ENCODE peak calls at places on chromosome 19, in eight cellular contexts. Z, E, M, I, Q, A, J and R are unnamed samples.

GRCh38 chr19:24141612-24142011 is 54.6 kb downstream of the ZNF254 start:
- DNase-seq in Z (no peak), A (no peak), J (no peak), I (no peak), Q (no peak), E (no peak), M (no peak), R (no peak)

GRCh38 chr19:12623361-12624031 is 12.8 kb downstream of the ZNF791 start:
- DNase-seq in Z (no peak), E (no peak), M (no peak), Q (no peak), J (peak; percentile 29), A (no peak), I (no peak), R (no peak)

GRCh38 chr19:23867895-23868294 is 46.8 kb upstream of the ZNF726 start:
- DNase-seq in J (peak; percentile 0), I (no peak), M (no peak), Q (no peak), E (no peak), A (no peak), Z (no peak), R (peak; percentile 5)

GRCh38 chr19:44847144-44848035 is 1.3 kb downstream of the NECTIN2 start:
- DNase-seq in I (no peak), E (no peak), A (no peak), M (peak; percentile 13), Q (no peak), J (peak; percentile 80), Z (no peak), R (peak; percentile 15)

GRCh38 chr19:54433697-54434096 is 15.3 kb upstream of the LENG8 start:
- DNase-seq in Z (no peak), M (no peak), I (no peak), Q (no peak), A (no peak), J (no peak), E (no peak), R (no peak)

GRCh38 chr19:37986048-37986750 is 79.2 kb downstream of the SIPA1L3 start:
- DNase-seq in Q (no peak), A (peak; percentile 11), M (no peak), J (no peak), I (no peak), Z (no peak), E (no peak), R (no peak)

GRCh38 chr19:3565177-3565576 is 7.6 kb upstream of the HMG20B start:
- DNase-seq in A (no peak), E (no peak), M (no peak), Q (no peak), I (no peak), J (peak; percentile 96), Z (no peak), R (peak; percentile 96)

GRCh38 chr19:47573076-47574026 is at the start of gene ZNF541:
- DNase-seq in J (no peak), A (peak; percentile 90), E (peak; percentile 83), I (peak; percentile 76), Z (no peak), M (peak; percentile 81), Q (no peak), R (no peak)

GRCh38 chr19:42606660-42607351 is 12.1 kb upstream of the CEACAM8 start:
- DNase-seq in E (peak; percentile 24), A (peak; percentile 14), I (no peak), M (peak; percentile 37), J (peak; percentile 73), Q (peak; percentile 24), Z (peak; percentile 82), R (peak; percentile 70)

GRCh38 chr19:426725-427445 is 17.9 kb upstream of the C2CD4C start:
- DNase-seq in M (no peak), Z (no peak), E (no peak), A (no peak), Q (no peak), J (no peak), I (no peak), R (no peak)

GRCh38 chr19:16446108-16447014 is 25.4 kb downstream of the EPS15L1 start:
- DNase-seq in J (no peak), E (no peak), M (no peak), I (no peak), A (no peak), Z (no peak), Q (no peak), R (no peak)

GRCh38 chr19:5001547-5002131 is 32.7 kb downstream of the KDM4B start:
- DNase-seq in Q (peak; percentile 47), M (peak; percentile 22), Z (peak; percentile 65), I (no peak), E (peak; percentile 13), J (peak; percentile 66), A (peak; percentile 34), R (peak; percentile 65)

GRCh38 chr19:10346509-10346908 is 7.1 kb upstream of the ICAM3 start:
- DNase-seq in I (no peak), A (no peak), J (no peak), M (no peak), Z (no peak), Q (peak; percentile 87), E (no peak), R (no peak)

GRCh38 chr19:29248332-29248844 is 35.4 kb upstream of the UQCRFS1 start:
- DNase-seq in Z (no peak), E (no peak), A (no peak), M (no peak), Q (no peak), I (no peak), J (no peak), R (no peak)

GRCh38 chr19:32388393-32388724 is 17.2 kb upstream of the DPY19L3 start:
- DNase-seq in J (no peak), Q (no peak), A (no peak), Z (no peak), I (no peak), E (no peak), M (no peak), R (no peak)

GRCh38 chr19:35555301-35556005 is 8.0 kb downstream of the ATP4A start:
- DNase-seq in J (peak; percentile 49), E (no peak), Q (peak; percentile 7), Z (peak; percentile 54), A (no peak), M (no peak), I (no peak), R (peak; percentile 68)

GRCh38 chr19:39916851-39917396 is 17.5 kb downstream of the FCGBP start:
- DNase-seq in Z (no peak), E (no peak), M (no peak), I (no peak), J (no peak), Q (no peak), A (no peak), R (no peak)

GRCh38 chr19:45113628-45114027 is 20.6 kb downstream of the PPP1R37 start:
- DNase-seq in I (no peak), J (no peak), Z (no peak), A (no peak), E (no peak), M (no peak), Q (no peak), R (no peak)

GRCh38 chr19:33302175-33302973 is at the start of gene CEBPA:
- DNase-seq in J (peak; percentile 79), A (peak; percentile 16), M (peak; percentile 32), I (peak; percentile 40), Q (peak; percentile 85), E (peak; percentile 33), Z (peak; percentile 93), R (peak; percentile 34)

GRCh38 chr19:34649886-34650543 is 26.9 kb downstream of the SCGB2B2 start:
- DNase-seq in Q (no peak), E (no peak), I (no peak), J (peak; percentile 26), M (no peak), A (no peak), Z (no peak), R (no peak)

GRCh38 chr19:36436531-36436930 is 18.1 kb upstream of the ZFP82 start:
- DNase-seq in A (no peak), M (no peak), I (no peak), Z (no peak), Q (no peak), J (peak; percentile 8), E (no peak), R (peak; percentile 15)

GRCh38 chr19:12804051-12804450 is 2.2 kb downstream of the THSD8 start:
- DNase-seq in M (no peak), A (no peak), E (no peak), Q (no peak), Z (no peak), J (no peak), I (no peak), R (no peak)

GRCh38 chr19:31567776-31568175 is 218.5 kb upstream of the TSHZ3 start:
- DNase-seq in Z (no peak), I (no peak), M (no peak), Q (no peak), E (no peak), A (no peak), J (no peak), R (no peak)

GRCh38 chr19:16496613-16496983 is 404 bp downstream of the C19orf44 start:
- DNase-seq in J (peak; percentile 71), A (no peak), M (no peak), I (no peak), E (no peak), Z (no peak), Q (no peak), R (peak; percentile 55)

GRCh38 chr19:41449079-41449864 is 6.3 kb downstream of the ERICH4 start:
- DNase-seq in Q (peak; percentile 64), I (peak; percentile 48), J (peak; percentile 75), E (peak; percentile 57), A (peak; percentile 71), M (peak; percentile 68), Z (peak; percentile 87), R (peak; percentile 61)

GRCh38 chr19:54576411-54576976 is 2.9 kb downstream of the LILRA2 start:
- DNase-seq in J (no peak), M (no peak), E (no peak), I (no peak), Q (no peak), Z (no peak), A (no peak), R (no peak)